ENCODE peak calls at places on chromosomes 13 and 19, in four cellular contexts. A, S, F and W are unnamed samples.

GRCh38 chr19:4742717-4743646 is 19.3 kb upstream of the DPP9 start:
- ATAC-seq in A (no peak), S (no peak), F (no peak), W (peak)

GRCh38 chr19:28864024-28864503 is 348.9 kb downstream of the UQCRFS1 start:
- ATAC-seq in A (no peak), S (no peak), F (no peak), W (no peak)

GRCh38 chr13:41315466-41316047 is 4.5 kb downstream of the NAA16 start:
- ATAC-seq in A (no peak), S (no peak), F (no peak), W (no peak)

GRCh38 chr19:50376166-50377050 is at the start of gene NR1H2:
- ATAC-seq in A (peak), S (peak), F (peak), W (peak)

GRCh38 chr13:82747948-82748347 is 1134.3 kb downstream of the SLITRK1 start:
- ATAC-seq in A (no peak), S (no peak), F (no peak), W (no peak)

GRCh38 chr13:36131215-36131930 is at the start of gene DCLK1:
- ATAC-seq in A (no peak), S (peak), F (no peak), W (peak)

GRCh38 chr19:11984986-11985385 is 20.1 kb downstream of the ZNF763 start:
- ATAC-seq in A (no peak), S (no peak), F (no peak), W (no peak)

GRCh38 chr13:114288157-114288591 is 6.8 kb downstream of the UPF3A start:
- ATAC-seq in A (peak), S (no peak), F (peak), W (no peak)

GRCh38 chr13:113176292-113176691 is 17.8 kb downstream of the PROZ start:
- ATAC-seq in A (peak), S (peak), F (no peak), W (no peak)

GRCh38 chr13:29484236-29484635 is 111.3 kb downstream of the SLC7A1 start:
- ATAC-seq in A (no peak), S (no peak), F (no peak), W (no peak)

GRCh38 chr13:25281193-25281936 is 5.9 kb downstream of the MTMR6 start:
- ATAC-seq in A (no peak), S (no peak), F (no peak), W (no peak)

GRCh38 chr19:16572332-16573211 is at the start of gene SLC35E1:
- ATAC-seq in A (peak), S (peak), F (peak), W (peak)
- TF ChIP-seq POLR2A in A (peak), S (peak), F (peak), W (peak)

GRCh38 chr19:3440082-3440481 is 40.2 kb downstream of the SMIM24 start:
- ATAC-seq in A (peak), S (peak), F (peak), W (no peak)

GRCh38 chr19:3433805-3434540 is 46.4 kb downstream of the SMIM24 start:
- ATAC-seq in A (no peak), S (no peak), F (no peak), W (no peak)

GRCh38 chr19:3433313-3433712 is 47.0 kb downstream of the SMIM24 start:
- ATAC-seq in A (peak), S (no peak), F (no peak), W (no peak)

GRCh38 chr19:3431760-3432397 is 48.4 kb downstream of the SMIM24 start:
- ATAC-seq in A (peak), S (no peak), F (no peak), W (no peak)

GRCh38 chr19:3434630-3435553 is 45.4 kb downstream of the SMIM24 start:
- ATAC-seq in A (peak), S (peak), F (peak), W (peak)
- TF ChIP-seq POLR2A in A (no peak), S (no peak), F (no peak), W (no peak)

DNA sequence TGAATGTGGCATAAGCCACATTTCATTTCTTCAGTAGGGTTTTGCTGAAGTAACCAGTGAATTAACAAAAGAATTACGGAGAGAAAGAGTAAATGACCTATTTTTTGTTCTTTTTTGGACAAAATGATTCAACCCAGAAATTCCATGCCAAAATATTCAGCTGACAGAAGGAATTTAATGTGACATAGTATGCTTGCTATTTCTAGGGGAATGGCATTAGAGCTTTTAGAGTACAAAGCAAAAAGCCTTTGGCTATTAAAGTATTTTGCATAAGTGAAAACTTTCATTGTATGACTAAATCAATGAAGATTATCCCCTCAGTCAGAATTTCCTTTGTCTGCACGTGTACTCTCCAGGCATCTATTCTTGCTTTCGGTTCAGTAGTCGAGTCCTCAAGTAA is 465.3 kb downstream of the COG6 start:
- ATAC-seq in A (no peak), S (no peak), F (no peak), W (no peak)
- TF ChIP-seq POLR2A in A (no peak), S (no peak), F (no peak), W (no peak)

GRCh38 chr13:45700971-45701900 is 884 bp upstream of the CBY2 start:
- ATAC-seq in A (no peak), S (no peak), F (peak), W (no peak)
- TF ChIP-seq POLR2A in A (no peak), S (no peak), F (no peak), W (no peak)

GRCh38 chr13:49996166-49996915 is 501 bp upstream of the TRIM13 start:
- ATAC-seq in A (peak), S (peak), F (peak), W (peak)
- TF ChIP-seq POLR2A in A (peak), S (peak), F (peak), W (peak)